ENCODE peak calls at places on chromosomes 13 and 19, in four cellular contexts. H, J, I and G are unnamed samples.

GRCh38 chr19:57511484-57511883 is 11.7 kb downstream of the ZNF773 start:
- DNase-seq in H (no peak), J (no peak), I (no peak), G (no peak)

GRCh38 chr13:50378513-50378970 is 363.3 kb downstream of the KCNRG start:
- DNase-seq in H (no peak), J (no peak), I (no peak), G (no peak)

GRCh38 chr19:46739290-46739771 is 6.5 kb upstream of the FKRP start:
- DNase-seq in H (peak), J (no peak), I (peak), G (no peak)

GRCh38 chr13:73715910-73716257 is 418.3 kb downstream of the KLF12 start:
- DNase-seq in H (no peak), J (no peak), I (no peak), G (no peak)

GRCh38 chr13:41304551-41304950 is 6.5 kb upstream of the NAA16 start:
- DNase-seq in H (no peak), J (no peak), I (no peak), G (no peak)

GRCh38 chr13:30898721-30899188 is 7.3 kb upstream of the MEDAG start:
- DNase-seq in H (no peak), J (no peak), I (no peak), G (no peak)

GRCh38 chr19:44356383-44357111 is at the start of gene ZNF112:
- DNase-seq in H (peak), J (peak), I (peak), G (peak)

GRCh38 chr13:110607675-110608224 is 7.6 kb upstream of the NAXD start:
- DNase-seq in H (no peak), J (no peak), I (no peak), G (no peak)

GRCh38 chr13:110212529-110212928 is 94.4 kb downstream of the COL4A1 start:
- DNase-seq in H (no peak), J (no peak), I (no peak), G (no peak)

GRCh38 chr19:35782589-35782988 is 7.2 kb downstream of the ARHGAP33 start:
- DNase-seq in H (no peak), J (no peak), I (peak), G (no peak)

GRCh38 chr13:112096959-112097358 is 30.0 kb downstream of the SOX1 start:
- DNase-seq in H (no peak), J (no peak), I (no peak), G (no peak)

GRCh38 chr13:24540236-24541126 is 27.9 kb upstream of the PARP4 start:
- DNase-seq in H (no peak), J (peak), I (peak), G (peak)

GRCh38 chr13:36674337-36675212 is 755 bp downstream of the SERTM1 start:
- DNase-seq in H (no peak), J (peak), I (no peak), G (no peak)

GRCh38 chr19:34556500-34556899 is 74.9 kb downstream of the WTIP start:
- DNase-seq in H (no peak), J (peak), I (no peak), G (peak)

GRCh38 chr19:11092181-11092538 is 2.9 kb downstream of the LDLR start:
- DNase-seq in H (no peak), J (no peak), I (no peak), G (no peak)

GRCh38 chr19:52214241-52214640 is 24.4 kb downstream of the PPP2R1A start:
- DNase-seq in H (no peak), J (no peak), I (no peak), G (no peak)

DNA sequence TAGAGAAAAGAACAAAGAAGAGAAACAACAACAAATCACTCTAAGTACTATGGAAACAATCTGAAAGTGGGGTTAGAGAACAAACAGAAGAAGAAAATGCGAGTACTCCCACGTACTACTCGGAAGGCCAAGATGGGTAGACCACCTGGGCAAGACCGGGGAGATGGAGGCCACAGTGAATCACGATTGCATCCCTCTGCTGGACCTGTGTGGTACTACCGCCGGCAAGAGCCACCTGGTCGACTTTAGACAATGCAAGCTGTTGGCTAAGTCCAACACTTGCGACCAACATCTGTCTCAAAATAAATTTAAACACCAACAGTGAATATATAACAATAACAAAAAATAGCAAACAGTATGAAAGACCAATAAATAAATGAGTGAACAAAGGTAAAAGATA is 45.5 kb upstream of the ZNF91 start:
- DNase-seq in H (no peak), J (peak), I (no peak), G (no peak)
- TF ChIP-seq CTCF in H (no peak), J (peak), I (peak), G (peak)

GRCh38 chr13:60331249-60332012 is 65.6 kb upstream of the TDRD3 start:
- DNase-seq in H (no peak), J (no peak), I (no peak), G (no peak)

GRCh38 chr13:60329221-60329983 is 67.6 kb upstream of the TDRD3 start:
- DNase-seq in H (no peak), J (peak), I (no peak), G (peak)

GRCh38 chr13:60327551-60327950 is 69.5 kb upstream of the TDRD3 start:
- DNase-seq in H (no peak), J (no peak), I (no peak), G (no peak)

GRCh38 chr13:60328073-60328472 is 68.9 kb upstream of the TDRD3 start:
- DNase-seq in H (no peak), J (no peak), I (no peak), G (no peak)

DNA sequence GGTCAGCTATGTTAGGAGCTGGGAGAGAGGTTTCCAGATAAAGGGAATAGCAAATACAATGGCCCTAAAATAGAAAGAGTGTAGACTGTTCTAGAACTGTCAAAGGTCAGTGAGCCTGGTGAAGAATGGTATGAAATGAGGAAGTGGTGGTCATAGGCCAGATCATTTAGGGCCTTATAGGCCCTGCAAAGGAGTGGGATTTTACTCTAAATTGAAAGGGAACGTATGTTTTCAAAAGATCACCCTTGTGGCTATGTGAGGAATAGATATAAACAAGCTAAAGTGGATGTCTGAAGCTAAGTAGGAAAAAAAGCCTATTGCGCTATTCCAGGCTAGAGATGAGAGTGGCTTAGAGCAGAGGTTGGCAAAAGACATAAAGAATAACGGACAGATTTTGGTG is 70.7 kb upstream of the TDRD3 start:
- DNase-seq in H (no peak), J (no peak), I (no peak), G (no peak)
- TF ChIP-seq CTCF in H (no peak), J (peak), I (no peak), G (peak)

DNA sequence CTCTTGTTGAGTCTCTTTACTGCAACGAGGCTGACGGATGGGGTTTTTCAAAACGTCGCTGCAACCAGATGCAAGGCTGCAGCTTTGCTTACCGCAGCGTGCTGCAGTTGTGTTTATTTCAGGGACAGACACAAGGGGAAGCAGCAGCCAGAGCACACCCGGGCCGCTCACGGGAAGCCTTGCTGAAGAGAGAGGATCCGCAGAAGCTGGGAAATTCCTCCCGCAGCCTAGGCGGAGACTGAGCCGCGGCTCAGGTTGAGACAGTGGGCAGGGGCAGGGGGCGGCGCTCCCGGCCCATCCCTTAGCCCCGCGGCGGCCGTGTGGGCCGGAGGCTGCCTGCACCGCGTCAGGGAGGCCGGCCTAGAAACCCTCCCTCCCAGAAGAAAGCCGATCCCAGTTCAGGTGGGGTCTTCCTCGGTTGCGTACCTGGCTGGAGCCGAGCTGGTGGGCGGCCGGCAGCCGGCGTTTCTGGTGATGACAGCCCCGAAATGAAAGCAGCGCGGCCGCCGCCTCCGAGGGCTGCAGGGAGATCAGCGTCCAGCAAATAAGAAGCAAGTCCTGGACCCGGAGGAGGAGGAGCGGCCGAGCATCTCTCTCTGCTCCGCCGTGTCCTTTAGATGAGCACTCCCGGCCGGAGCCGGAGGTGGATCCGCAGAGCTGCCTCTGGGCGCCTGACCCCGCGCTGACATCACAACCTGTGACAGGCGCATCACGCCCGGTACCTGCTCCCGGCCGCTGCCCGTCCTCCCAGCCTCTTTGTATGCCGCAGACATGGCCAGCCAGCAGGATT is at the start of gene FRY:
- DNase-seq in H (peak), J (peak), I (peak), G (peak)
- TF ChIP-seq CTCF in H (no peak), J (no peak), I (no peak), G (no peak)

GRCh38 chr19:48506138-48506733 is 5.4 kb downstream of the LMTK3 start:
- DNase-seq in H (no peak), J (peak), I (no peak), G (no peak)
- TF ChIP-seq CTCF in H (peak), J (peak), I (peak), G (peak)

GRCh38 chr19:54172764-54173699 is at the start of gene TMC4:
- DNase-seq in H (no peak), J (peak), I (no peak), G (no peak)
- TF ChIP-seq CTCF in H (no peak), J (peak), I (no peak), G (no peak)

GRCh38 chr19:6735181-6735891 is 2.0 kb downstream of the GPR108 start:
- DNase-seq in H (no peak), J (no peak), I (no peak), G (no peak)

GRCh38 chr19:6732803-6733337 is 4.5 kb downstream of the GPR108 start:
- DNase-seq in H (no peak), J (no peak), I (no peak), G (no peak)

GRCh38 chr19:6734096-6734696 is 3.2 kb downstream of the GPR108 start:
- DNase-seq in H (no peak), J (no peak), I (no peak), G (no peak)

GRCh38 chr19:6731822-6732221 is 5.6 kb downstream of the GPR108 start:
- DNase-seq in H (no peak), J (peak), I (no peak), G (no peak)

DNA sequence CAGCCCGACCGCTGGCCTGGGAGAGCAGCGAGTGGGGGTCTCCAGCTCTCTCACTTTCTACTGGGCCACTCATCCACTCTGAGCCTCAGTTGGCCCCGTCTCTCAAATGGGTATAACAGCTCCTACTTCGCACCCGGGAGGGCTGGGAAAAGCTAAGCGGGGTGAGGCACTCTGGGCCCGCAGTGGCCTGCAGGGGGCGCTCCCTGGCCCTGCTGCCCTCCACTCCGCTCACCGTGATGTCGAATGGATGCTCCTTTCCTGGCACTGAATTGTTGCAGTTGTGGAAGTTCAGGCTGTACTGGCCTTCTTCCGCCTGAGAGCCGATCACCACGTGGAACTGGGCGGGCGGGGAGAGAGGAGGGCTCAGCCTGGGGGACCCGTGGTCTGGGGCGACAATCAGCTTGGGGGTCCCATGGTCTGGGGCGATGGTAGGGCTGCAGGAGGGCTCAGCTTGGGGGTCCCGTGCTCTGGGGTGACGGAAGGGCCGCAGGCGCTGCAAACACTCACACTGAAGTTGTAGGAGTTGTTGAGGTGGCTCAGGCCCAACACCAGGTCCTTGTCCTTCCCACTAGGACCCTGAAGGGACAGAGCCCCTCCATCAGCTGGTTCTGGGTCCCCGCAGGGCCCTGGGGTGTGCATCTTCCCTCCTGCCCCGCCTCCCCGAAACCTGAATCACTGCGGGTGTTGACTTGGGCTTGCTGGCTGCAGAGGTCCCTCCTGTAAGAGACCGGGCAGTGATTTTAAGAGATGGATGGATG is 3.9 kb downstream of the GPR108 start:
- DNase-seq in H (no peak), J (no peak), I (no peak), G (no peak)
- TF ChIP-seq CTCF in H (no peak), J (peak), I (peak), G (peak)

GRCh38 chr19:38417544-38418506 is 8.2 kb downstream of the RASGRP4 start:
- DNase-seq in H (no peak), J (peak), I (peak), G (peak)
- TF ChIP-seq CTCF in H (no peak), J (peak), I (no peak), G (peak)

GRCh38 chr13:39811696-39812095 is 156.2 kb downstream of the COG6 start:
- DNase-seq in H (no peak), J (no peak), I (no peak), G (no peak)
- TF ChIP-seq CTCF in H (no peak), J (peak), I (no peak), G (no peak)